ENCODE peak calls at places on chromosome X, in ten cellular contexts. One of them, this sample, is unnamed.

GRCh38 chrX:19576742-19577141 is 61.4 kb upstream of the MAP3K15 start:
- DNase-seq in GM12878: no peak
- DNase-seq in OCI-LY7: no peak
- DNase-seq in A549: no peak
- DNase-seq in NCI-H1105: no peak
- DNase-seq in pancreas: no peak
- DNase-seq in Right ventricle myocardium superior: no peak
- DNase-seq in CD4-positive, alpha-beta T cell: no peak
- DNase-seq in osteocyte: no peak
- DNase-seq in stimulated activated naive CD4-positive, alpha-beta T cell: no peak
- DNase-seq in this sample: no peak

GRCh38 chrX:17403231-17403691 is 28.3 kb downstream of the NHS start:
- DNase-seq in GM12878: no peak
- DNase-seq in OCI-LY7: no peak
- DNase-seq in A549: no peak
- DNase-seq in NCI-H1105: no peak
- DNase-seq in pancreas: peak; percentile 27
- DNase-seq in Right ventricle myocardium superior: no peak
- DNase-seq in CD4-positive, alpha-beta T cell: no peak
- DNase-seq in osteocyte: no peak
- DNase-seq in stimulated activated naive CD4-positive, alpha-beta T cell: no peak
- DNase-seq in this sample: no peak

GRCh38 chrX:39944416-39944815 is 153.3 kb downstream of the BCOR start:
- DNase-seq in GM12878: no peak
- DNase-seq in OCI-LY7: no peak
- DNase-seq in A549: no peak
- DNase-seq in NCI-H1105: no peak
- DNase-seq in pancreas: no peak
- DNase-seq in Right ventricle myocardium superior: no peak
- DNase-seq in CD4-positive, alpha-beta T cell: no peak
- DNase-seq in osteocyte: no peak
- DNase-seq in stimulated activated naive CD4-positive, alpha-beta T cell: no peak
- DNase-seq in this sample: no peak

GRCh38 chrX:44874481-44875184 is 1.6 kb downstream of the KDM6A start:
- DNase-seq in GM12878: no peak
- DNase-seq in OCI-LY7: peak; percentile 37
- DNase-seq in A549: peak; percentile 68
- DNase-seq in NCI-H1105: peak; percentile 14
- DNase-seq in pancreas: peak; percentile 58
- DNase-seq in Right ventricle myocardium superior: no peak
- DNase-seq in CD4-positive, alpha-beta T cell: peak; percentile 20
- DNase-seq in osteocyte: no peak
- DNase-seq in stimulated activated naive CD4-positive, alpha-beta T cell: peak; percentile 31
- DNase-seq in this sample: peak; percentile 2

GRCh38 chrX:47501226-47502071 is 18.4 kb upstream of the ZNF41 start:
- DNase-seq in GM12878: no peak
- DNase-seq in OCI-LY7: peak; percentile 21
- DNase-seq in A549: no peak
- DNase-seq in NCI-H1105: no peak
- DNase-seq in pancreas: no peak
- DNase-seq in Right ventricle myocardium superior: no peak
- DNase-seq in CD4-positive, alpha-beta T cell: no peak
- DNase-seq in osteocyte: peak; percentile 17
- DNase-seq in stimulated activated naive CD4-positive, alpha-beta T cell: no peak
- DNase-seq in this sample: no peak

GRCh38 chrX:57417827-57418226 is 131.3 kb downstream of the FAAH2 start:
- DNase-seq in GM12878: peak; percentile 4
- DNase-seq in OCI-LY7: no peak
- DNase-seq in A549: no peak
- DNase-seq in NCI-H1105: no peak
- DNase-seq in pancreas: no peak
- DNase-seq in Right ventricle myocardium superior: no peak
- DNase-seq in CD4-positive, alpha-beta T cell: no peak
- DNase-seq in osteocyte: no peak
- DNase-seq in stimulated activated naive CD4-positive, alpha-beta T cell: no peak
- DNase-seq in this sample: no peak

GRCh38 chrX:119512145-119512800 is 44.0 kb downstream of the SLC25A5 start:
- DNase-seq in GM12878: no peak
- DNase-seq in OCI-LY7: peak; percentile 62
- DNase-seq in A549: peak; percentile 84
- DNase-seq in NCI-H1105: peak; percentile 68
- DNase-seq in pancreas: peak; percentile 60
- DNase-seq in Right ventricle myocardium superior: peak; percentile 55
- DNase-seq in CD4-positive, alpha-beta T cell: no peak
- DNase-seq in osteocyte: no peak
- DNase-seq in stimulated activated naive CD4-positive, alpha-beta T cell: no peak
- DNase-seq in this sample: peak; percentile 34

GRCh38 chrX:66013195-66013816 is 26.6 kb downstream of the VSIG4 start:
- DNase-seq in GM12878: no peak
- DNase-seq in OCI-LY7: peak; percentile 59
- DNase-seq in A549: no peak
- DNase-seq in NCI-H1105: no peak
- DNase-seq in pancreas: no peak
- DNase-seq in Right ventricle myocardium superior: no peak
- DNase-seq in CD4-positive, alpha-beta T cell: no peak
- DNase-seq in osteocyte: no peak
- DNase-seq in stimulated activated naive CD4-positive, alpha-beta T cell: no peak
- DNase-seq in this sample: no peak

GRCh38 chrX:121592884-121593283 is 545.5 kb downstream of the GLUD2 start:
- DNase-seq in GM12878: no peak
- DNase-seq in OCI-LY7: no peak
- DNase-seq in A549: no peak
- DNase-seq in NCI-H1105: no peak
- DNase-seq in pancreas: no peak
- DNase-seq in Right ventricle myocardium superior: no peak
- DNase-seq in CD4-positive, alpha-beta T cell: no peak
- DNase-seq in osteocyte: no peak
- DNase-seq in stimulated activated naive CD4-positive, alpha-beta T cell: no peak
- DNase-seq in this sample: no peak

GRCh38 chrX:152907084-152907651 is 9.3 kb downstream of the ZNF185 start:
- DNase-seq in GM12878: no peak
- DNase-seq in OCI-LY7: no peak
- DNase-seq in A549: no peak
- DNase-seq in NCI-H1105: no peak
- DNase-seq in pancreas: no peak
- DNase-seq in Right ventricle myocardium superior: no peak
- DNase-seq in CD4-positive, alpha-beta T cell: no peak
- DNase-seq in osteocyte: no peak
- DNase-seq in stimulated activated naive CD4-positive, alpha-beta T cell: no peak
- DNase-seq in this sample: no peak

GRCh38 chrX:29435396-29435795 is 780.0 kb upstream of the MAGEB2 start:
- DNase-seq in GM12878: no peak
- DNase-seq in OCI-LY7: no peak
- DNase-seq in A549: no peak
- DNase-seq in NCI-H1105: no peak
- DNase-seq in pancreas: no peak
- DNase-seq in Right ventricle myocardium superior: no peak
- DNase-seq in CD4-positive, alpha-beta T cell: no peak
- DNase-seq in osteocyte: no peak
- DNase-seq in stimulated activated naive CD4-positive, alpha-beta T cell: no peak
- DNase-seq in this sample: no peak

GRCh38 chrX:48741834-48742233 is 19.7 kb upstream of the GLOD5 start:
- DNase-seq in GM12878: no peak
- DNase-seq in OCI-LY7: no peak
- DNase-seq in A549: no peak
- DNase-seq in NCI-H1105: no peak
- DNase-seq in pancreas: no peak
- DNase-seq in Right ventricle myocardium superior: no peak
- DNase-seq in CD4-positive, alpha-beta T cell: no peak
- DNase-seq in osteocyte: no peak
- DNase-seq in stimulated activated naive CD4-positive, alpha-beta T cell: no peak
- DNase-seq in this sample: no peak

GRCh38 chrX:39832211-39832610 is 265.5 kb downstream of the BCOR start:
- DNase-seq in GM12878: no peak
- DNase-seq in OCI-LY7: no peak
- DNase-seq in A549: no peak
- DNase-seq in NCI-H1105: no peak
- DNase-seq in pancreas: no peak
- DNase-seq in Right ventricle myocardium superior: no peak
- DNase-seq in CD4-positive, alpha-beta T cell: no peak
- DNase-seq in osteocyte: no peak
- DNase-seq in stimulated activated naive CD4-positive, alpha-beta T cell: no peak
- DNase-seq in this sample: no peak

GRCh38 chrX:53279296-53280237 is 1.8 kb downstream of the IQSEC2 start:
- DNase-seq in GM12878: no peak
- DNase-seq in OCI-LY7: no peak
- DNase-seq in A549: no peak
- DNase-seq in NCI-H1105: no peak
- DNase-seq in pancreas: no peak
- DNase-seq in Right ventricle myocardium superior: no peak
- DNase-seq in CD4-positive, alpha-beta T cell: no peak
- DNase-seq in osteocyte: no peak
- DNase-seq in stimulated activated naive CD4-positive, alpha-beta T cell: no peak
- DNase-seq in this sample: no peak

GRCh38 chrX:9528498-9528897 is 63.6 kb downstream of the TBL1X start:
- DNase-seq in GM12878: no peak
- DNase-seq in OCI-LY7: no peak
- DNase-seq in A549: no peak
- DNase-seq in NCI-H1105: no peak
- DNase-seq in pancreas: no peak
- DNase-seq in Right ventricle myocardium superior: no peak
- DNase-seq in CD4-positive, alpha-beta T cell: no peak
- DNase-seq in osteocyte: no peak
- DNase-seq in stimulated activated naive CD4-positive, alpha-beta T cell: no peak
- DNase-seq in this sample: no peak

GRCh38 chrX:16124201-16124600 is 836 bp downstream of the GRPR start:
- DNase-seq in GM12878: no peak
- DNase-seq in OCI-LY7: no peak
- DNase-seq in A549: no peak
- DNase-seq in NCI-H1105: no peak
- DNase-seq in pancreas: no peak
- DNase-seq in Right ventricle myocardium superior: no peak
- DNase-seq in CD4-positive, alpha-beta T cell: no peak
- DNase-seq in osteocyte: no peak
- DNase-seq in stimulated activated naive CD4-positive, alpha-beta T cell: no peak
- DNase-seq in this sample: no peak

GRCh38 chrX:56793112-56793430 is 64.0 kb downstream of the NBDY start:
- DNase-seq in GM12878: no peak
- DNase-seq in OCI-LY7: no peak
- DNase-seq in A549: no peak
- DNase-seq in NCI-H1105: no peak
- DNase-seq in pancreas: no peak
- DNase-seq in Right ventricle myocardium superior: no peak
- DNase-seq in CD4-positive, alpha-beta T cell: no peak
- DNase-seq in osteocyte: no peak
- DNase-seq in stimulated activated naive CD4-positive, alpha-beta T cell: no peak
- DNase-seq in this sample: no peak

GRCh38 chrX:109940411-109940810 is 62.5 kb upstream of the TMEM164 start:
- DNase-seq in GM12878: no peak
- DNase-seq in OCI-LY7: no peak
- DNase-seq in A549: no peak
- DNase-seq in NCI-H1105: no peak
- DNase-seq in pancreas: no peak
- DNase-seq in Right ventricle myocardium superior: no peak
- DNase-seq in CD4-positive, alpha-beta T cell: no peak
- DNase-seq in osteocyte: no peak
- DNase-seq in stimulated activated naive CD4-positive, alpha-beta T cell: no peak
- DNase-seq in this sample: no peak

GRCh38 chrX:33138677-33139249 is 72.6 kb downstream of the DMD start:
- DNase-seq in GM12878: no peak
- DNase-seq in OCI-LY7: no peak
- DNase-seq in A549: no peak
- DNase-seq in NCI-H1105: no peak
- DNase-seq in pancreas: no peak
- DNase-seq in Right ventricle myocardium superior: no peak
- DNase-seq in CD4-positive, alpha-beta T cell: no peak
- DNase-seq in osteocyte: no peak
- DNase-seq in stimulated activated naive CD4-positive, alpha-beta T cell: no peak
- DNase-seq in this sample: no peak

GRCh38 chrX:98506907-98507306 is 1623.2 kb downstream of the RPA4 start:
- DNase-seq in GM12878: no peak
- DNase-seq in OCI-LY7: no peak
- DNase-seq in A549: no peak
- DNase-seq in NCI-H1105: no peak
- DNase-seq in pancreas: no peak
- DNase-seq in Right ventricle myocardium superior: no peak
- DNase-seq in CD4-positive, alpha-beta T cell: no peak
- DNase-seq in osteocyte: no peak
- DNase-seq in stimulated activated naive CD4-positive, alpha-beta T cell: no peak
- DNase-seq in this sample: no peak

GRCh38 chrX:44025611-44026010 is 52.4 kb upstream of the NDP start:
- DNase-seq in GM12878: no peak
- DNase-seq in OCI-LY7: no peak
- DNase-seq in A549: no peak
- DNase-seq in NCI-H1105: no peak
- DNase-seq in pancreas: no peak
- DNase-seq in Right ventricle myocardium superior: no peak
- DNase-seq in CD4-positive, alpha-beta T cell: no peak
- DNase-seq in osteocyte: no peak
- DNase-seq in stimulated activated naive CD4-positive, alpha-beta T cell: no peak
- DNase-seq in this sample: no peak

GRCh38 chrX:21509912-21510311 is 135.7 kb downstream of the CNKSR2 start:
- DNase-seq in GM12878: no peak
- DNase-seq in OCI-LY7: no peak
- DNase-seq in A549: no peak
- DNase-seq in NCI-H1105: no peak
- DNase-seq in pancreas: no peak
- DNase-seq in Right ventricle myocardium superior: no peak
- DNase-seq in CD4-positive, alpha-beta T cell: no peak
- DNase-seq in osteocyte: no peak
- DNase-seq in stimulated activated naive CD4-positive, alpha-beta T cell: no peak
- DNase-seq in this sample: no peak

GRCh38 chrX:8139713-8140112 is 31.4 kb downstream of the VCX2 start:
- DNase-seq in GM12878: no peak
- DNase-seq in OCI-LY7: no peak
- DNase-seq in A549: no peak
- DNase-seq in NCI-H1105: no peak
- DNase-seq in pancreas: no peak
- DNase-seq in Right ventricle myocardium superior: no peak
- DNase-seq in CD4-positive, alpha-beta T cell: no peak
- DNase-seq in osteocyte: no peak
- DNase-seq in stimulated activated naive CD4-positive, alpha-beta T cell: no peak
- DNase-seq in this sample: no peak

GRCh38 chrX:39212456-39212855 is 411.2 kb downstream of the MID1IP1 start:
- DNase-seq in GM12878: no peak
- DNase-seq in OCI-LY7: no peak
- DNase-seq in A549: no peak
- DNase-seq in NCI-H1105: no peak
- DNase-seq in pancreas: no peak
- DNase-seq in Right ventricle myocardium superior: no peak
- DNase-seq in CD4-positive, alpha-beta T cell: no peak
- DNase-seq in osteocyte: no peak
- DNase-seq in stimulated activated naive CD4-positive, alpha-beta T cell: no peak
- DNase-seq in this sample: no peak